ENCODE peak calls at places on chromosome 10, in nine cellular contexts. I, V, H, F, A, T, X, M and Q are unnamed samples.

GRCh38 chr10:93384006-93384405 is 98.1 kb downstream of the MYOF start:
- DNase-seq in I (no peak), V (no peak), H (peak; percentile 40), F (no peak), A (no peak), T (no peak), X (no peak), M (no peak), Q (no peak)

GRCh38 chr10:79561257-79561656 is 1.1 kb upstream of the SFTPA2 start:
- DNase-seq in I (no peak), V (peak; percentile 68), H (no peak), F (no peak), A (no peak), T (no peak), X (no peak), M (no peak), Q (no peak)

GRCh38 chr10:130913844-130914243 is 397.7 kb downstream of the TCERG1L start:
- DNase-seq in I (no peak), V (no peak), H (no peak), F (no peak), A (no peak), T (no peak), X (no peak), M (no peak), Q (peak; percentile 25)

GRCh38 chr10:126902157-126902556 is 3.1 kb upstream of the DOCK1 start:
- DNase-seq in I (no peak), V (no peak), H (peak; percentile 69), F (peak; percentile 85), A (no peak), T (no peak), X (no peak), M (no peak), Q (no peak)

GRCh38 chr10:14433147-14433546 is 102.4 kb upstream of the FRMD4A start:
- DNase-seq in I (no peak), V (no peak), H (no peak), F (no peak), A (no peak), T (no peak), X (no peak), M (no peak), Q (no peak)

GRCh38 chr10:73635781-73636180 is 5.5 kb downstream of the MYOZ1 start:
- DNase-seq in I (peak; percentile 52), V (no peak), H (no peak), F (no peak), A (no peak), T (no peak), X (no peak), M (no peak), Q (no peak)

GRCh38 chr10:125149278-125150047 is 10.9 kb downstream of the CTBP2 start:
- DNase-seq in I (no peak), V (no peak), H (peak; percentile 60), F (peak; percentile 89), A (peak; percentile 63), T (no peak), X (no peak), M (no peak), Q (no peak)

GRCh38 chr10:69327463-69328345 is 49.4 kb downstream of the HK1 start:
- DNase-seq in I (peak; percentile 72), V (no peak), H (no peak), F (peak; percentile 60), A (peak; percentile 52), T (no peak), X (no peak), M (no peak), Q (peak; percentile 39)

GRCh38 chr10:84054743-84055142 is 84.6 kb upstream of the GHITM start:
- DNase-seq in I (no peak), V (no peak), H (no peak), F (no peak), A (no peak), T (no peak), X (no peak), M (no peak), Q (no peak)

GRCh38 chr10:79018591-79019011 is 50.2 kb upstream of the ZMIZ1 start:
- DNase-seq in I (no peak), V (peak; percentile 58), H (no peak), F (peak; percentile 43), A (no peak), T (peak; percentile 47), X (no peak), M (no peak), Q (no peak)

GRCh38 chr10:32139223-32140073 is 83.2 kb upstream of the KIF5B start:
- DNase-seq in I (no peak), V (peak; percentile 69), H (peak; percentile 90), F (peak; percentile 97), A (peak; percentile 58), T (no peak), X (peak; percentile 31), M (peak; percentile 21), Q (peak; percentile 10)

GRCh38 chr10:69952801-69953200 is 99.8 kb upstream of the MACROH2A2 start:
- DNase-seq in I (no peak), V (no peak), H (no peak), F (peak; percentile 33), A (no peak), T (no peak), X (no peak), M (peak; percentile 66), Q (no peak)

GRCh38 chr10:70753026-70753663 is 32.0 kb downstream of the TBATA start:
- DNase-seq in I (peak; percentile 57), V (no peak), H (no peak), F (no peak), A (no peak), T (no peak), X (no peak), M (no peak), Q (no peak)

GRCh38 chr10:6141296-6142151 is 52.7 kb downstream of the RBM17 start:
- DNase-seq in I (no peak), V (no peak), H (no peak), F (peak; percentile 95), A (no peak), T (peak; percentile 41), X (no peak), M (no peak), Q (no peak)

GRCh38 chr10:119761106-119761505 is 35.3 kb downstream of the INPP5F start:
- DNase-seq in I (no peak), V (no peak), H (no peak), F (peak; percentile 83), A (no peak), T (no peak), X (no peak), M (no peak), Q (no peak)

GRCh38 chr10:3548096-3548495 is 236.9 kb downstream of the KLF6 start:
- DNase-seq in I (no peak), V (no peak), H (no peak), F (peak; percentile 40), A (no peak), T (no peak), X (no peak), M (no peak), Q (no peak)

GRCh38 chr10:43127447-43127846 is 10.8 kb upstream of the CSGALNACT2 start:
- DNase-seq in I (no peak), V (no peak), H (no peak), F (no peak), A (no peak), T (no peak), X (no peak), M (no peak), Q (no peak)
- H3K4me3 ChIP-seq in I (no peak overlapping the region), V (no peak overlapping the region), H (no peak overlapping the region), F (no peak overlapping the region), A (no peak overlapping the region), T (no peak overlapping the region), X (no peak overlapping the region), M (no peak overlapping the region), Q (no peak overlapping the region)

DNA sequence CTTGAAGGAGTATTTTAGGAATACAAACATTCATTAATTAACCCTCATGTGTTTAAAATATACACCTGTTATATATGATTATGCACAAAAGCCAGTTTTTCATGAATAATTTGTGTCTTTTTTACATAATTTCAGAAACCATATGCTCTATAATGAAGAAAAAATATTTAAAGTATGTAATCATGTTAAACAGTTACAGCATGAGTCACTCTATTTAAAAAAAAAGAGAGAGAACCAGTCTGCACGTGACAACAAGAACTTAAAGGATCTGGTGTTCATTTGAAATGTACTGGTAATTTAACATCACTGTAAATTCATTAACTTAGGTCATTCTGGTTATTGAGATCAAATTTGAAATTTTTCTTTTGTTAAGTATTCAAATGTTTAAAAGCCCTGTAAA is 228.5 kb downstream of the CACNB2 start:
- DNase-seq in I (no peak), V (no peak), H (no peak), F (peak; percentile 65), A (no peak), T (no peak), X (no peak), M (no peak), Q (no peak)
- H3K4me3 ChIP-seq in I (no peak overlapping the region), V (no peak overlapping the region), H (no peak overlapping the region), F (no peak overlapping the region), A (no peak overlapping the region), T (no peak overlapping the region), X (no peak overlapping the region), M (no peak overlapping the region), Q (no peak overlapping the region)

DNA sequence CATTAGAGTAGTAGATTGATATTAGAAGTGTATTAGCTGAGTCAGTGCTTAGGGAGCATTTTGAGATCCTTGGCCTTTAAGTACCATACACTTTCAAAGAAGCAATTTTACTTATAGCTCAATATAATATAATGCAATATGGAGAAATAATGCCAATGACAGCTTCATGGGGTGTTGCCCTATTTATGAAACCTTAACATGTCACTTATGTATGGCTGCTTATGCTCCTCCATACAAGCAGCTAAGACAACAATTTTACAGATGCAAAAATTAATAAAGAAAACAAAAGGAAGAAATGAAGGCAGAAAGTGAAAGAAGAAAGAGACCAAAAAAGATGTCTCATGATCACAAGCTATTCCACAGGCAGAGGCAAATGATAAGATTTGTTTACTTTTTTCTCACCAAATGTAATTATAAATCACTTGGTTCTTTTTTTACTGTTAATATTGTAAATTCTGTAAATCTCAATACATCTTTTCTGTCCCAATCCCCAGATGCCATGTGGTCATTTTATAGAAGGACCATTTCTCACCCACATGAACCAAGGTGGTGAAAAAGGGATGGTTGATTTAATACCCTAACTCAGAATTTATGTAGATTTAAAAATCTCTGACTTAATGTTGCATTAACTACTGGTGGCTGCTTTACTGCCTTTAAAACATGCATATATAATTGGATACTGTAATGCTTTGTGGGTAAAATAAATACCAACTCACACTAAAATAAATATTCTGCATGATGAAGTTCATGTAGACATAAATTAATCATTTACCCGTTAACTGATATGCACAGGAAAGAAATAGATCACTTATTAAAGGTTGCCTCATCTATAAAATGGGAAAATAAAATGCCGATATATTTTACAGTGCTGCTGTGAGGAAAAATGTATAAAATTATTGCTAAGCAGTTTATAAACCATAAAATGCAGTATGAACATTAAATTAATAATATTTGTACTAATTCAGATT is 33.5 kb upstream of the RHOBTB1 start:
- DNase-seq in I (no peak), V (no peak), H (peak; percentile 45), F (no peak), A (no peak), T (no peak), X (no peak), M (no peak), Q (no peak)
- H3K4me3 ChIP-seq in I (no peak overlapping the region), V (no peak overlapping the region), H (peak overlapping the region; percentile 22), F (no peak overlapping the region), A (no peak overlapping the region), T (no peak overlapping the region), X (no peak overlapping the region), M (no peak overlapping the region), Q (no peak overlapping the region)

DNA sequence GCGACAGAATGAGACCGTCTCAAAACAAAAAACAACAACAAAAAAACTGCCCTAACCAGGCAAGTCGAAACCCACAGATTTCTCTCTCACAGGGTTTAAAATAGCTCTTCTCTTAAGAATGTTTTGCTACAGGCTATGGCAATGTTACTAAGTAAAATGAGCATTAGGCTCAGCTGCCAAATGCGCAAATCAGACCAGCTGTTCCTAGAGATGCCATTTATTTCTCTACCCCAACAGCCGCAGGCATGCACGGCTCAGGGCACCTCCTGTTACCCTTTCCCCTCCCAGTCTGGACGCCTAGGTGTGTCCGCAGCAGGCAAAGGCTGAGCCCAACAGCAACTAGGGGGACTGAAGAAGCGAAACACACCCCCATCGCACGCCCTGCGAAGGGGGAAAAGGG is 168.3 kb upstream of the MBL2 start:
- DNase-seq in I (no peak), V (no peak), H (no peak), F (no peak), A (no peak), T (no peak), X (no peak), M (no peak), Q (no peak)
- H3K4me3 ChIP-seq in I (no peak overlapping the region), V (no peak overlapping the region), H (no peak overlapping the region), F (no peak overlapping the region), A (no peak overlapping the region), T (no peak overlapping the region), X (peak overlapping the region; percentile 53), M (no peak overlapping the region), Q (no peak overlapping the region)